ENCODE peak calls at places on chromosomes 4 and X, in six cellular contexts. One of them, this sample, is unnamed.

GRCh38 chr4:80963051-80963450 is 67.5 kb upstream of the BMP3 start:
- DNase-seq in brain microvascular endothelial cell: peak
- DNase-seq in mammary epithelial cell: peak
- DNase-seq in left lung: no peak
- DNase-seq in uterus: no peak
- DNase-seq in PC-3: peak
- DNase-seq in this sample: no peak

GRCh38 chrX:18931972-18932371 is 51.9 kb downstream of the PHKA2 start:
- DNase-seq in brain microvascular endothelial cell: peak
- DNase-seq in mammary epithelial cell: no peak
- DNase-seq in left lung: no peak
- DNase-seq in uterus: no peak
- DNase-seq in PC-3: peak
- DNase-seq in this sample: no peak

GRCh38 chr4:145679520-145679919 is 426 bp upstream of the C4orf51 start:
- DNase-seq in brain microvascular endothelial cell: peak
- DNase-seq in mammary epithelial cell: peak
- DNase-seq in left lung: peak
- DNase-seq in uterus: no peak
- DNase-seq in PC-3: peak
- DNase-seq in this sample: no peak

GRCh38 chrX:106731590-106731989 is 5.1 kb downstream of the RNF128 start:
- DNase-seq in brain microvascular endothelial cell: no peak
- DNase-seq in mammary epithelial cell: no peak
- DNase-seq in left lung: no peak
- DNase-seq in uterus: no peak
- DNase-seq in PC-3: no peak
- DNase-seq in this sample: no peak

GRCh38 chr4:55367084-55367722 is 21.2 kb downstream of the SRD5A3 start:
- DNase-seq in brain microvascular endothelial cell: peak
- DNase-seq in mammary epithelial cell: no peak
- DNase-seq in left lung: no peak
- DNase-seq in uterus: no peak
- DNase-seq in PC-3: no peak
- DNase-seq in this sample: no peak

GRCh38 chrX:9706426-9706825 is 59.2 kb downstream of the GPR143 start:
- DNase-seq in brain microvascular endothelial cell: no peak
- DNase-seq in mammary epithelial cell: no peak
- DNase-seq in left lung: no peak
- DNase-seq in uterus: no peak
- DNase-seq in PC-3: no peak
- DNase-seq in this sample: no peak

GRCh38 chr4:133584714-133585113 is 435.6 kb downstream of the PCDH10 start:
- DNase-seq in brain microvascular endothelial cell: no peak
- DNase-seq in mammary epithelial cell: no peak
- DNase-seq in left lung: no peak
- DNase-seq in uterus: no peak
- DNase-seq in PC-3: peak
- DNase-seq in this sample: no peak

GRCh38 chr4:167885071-167885470 is 207.3 kb upstream of the ANXA10 start:
- DNase-seq in brain microvascular endothelial cell: no peak
- DNase-seq in mammary epithelial cell: no peak
- DNase-seq in left lung: no peak
- DNase-seq in uterus: no peak
- DNase-seq in PC-3: no peak
- DNase-seq in this sample: no peak

GRCh38 chr4:101287332-101287731 is 60.0 kb downstream of the PPP3CA start:
- DNase-seq in brain microvascular endothelial cell: no peak
- DNase-seq in mammary epithelial cell: no peak
- DNase-seq in left lung: no peak
- DNase-seq in uterus: no peak
- DNase-seq in PC-3: no peak
- DNase-seq in this sample: no peak

GRCh38 chr4:101284546-101284945 is 62.8 kb downstream of the PPP3CA start:
- DNase-seq in brain microvascular endothelial cell: no peak
- DNase-seq in mammary epithelial cell: no peak
- DNase-seq in left lung: no peak
- DNase-seq in uterus: no peak
- DNase-seq in PC-3: peak
- DNase-seq in this sample: no peak

GRCh38 chr4:101288365-101289145 is 58.8 kb downstream of the PPP3CA start:
- DNase-seq in brain microvascular endothelial cell: no peak
- DNase-seq in mammary epithelial cell: no peak
- DNase-seq in left lung: no peak
- DNase-seq in uterus: no peak
- DNase-seq in PC-3: no peak
- DNase-seq in this sample: no peak

GRCh38 chr4:101285985-101286384 is 61.3 kb downstream of the PPP3CA start:
- DNase-seq in brain microvascular endothelial cell: no peak
- DNase-seq in mammary epithelial cell: no peak
- DNase-seq in left lung: no peak
- DNase-seq in uterus: no peak
- DNase-seq in PC-3: no peak
- DNase-seq in this sample: no peak

DNA sequence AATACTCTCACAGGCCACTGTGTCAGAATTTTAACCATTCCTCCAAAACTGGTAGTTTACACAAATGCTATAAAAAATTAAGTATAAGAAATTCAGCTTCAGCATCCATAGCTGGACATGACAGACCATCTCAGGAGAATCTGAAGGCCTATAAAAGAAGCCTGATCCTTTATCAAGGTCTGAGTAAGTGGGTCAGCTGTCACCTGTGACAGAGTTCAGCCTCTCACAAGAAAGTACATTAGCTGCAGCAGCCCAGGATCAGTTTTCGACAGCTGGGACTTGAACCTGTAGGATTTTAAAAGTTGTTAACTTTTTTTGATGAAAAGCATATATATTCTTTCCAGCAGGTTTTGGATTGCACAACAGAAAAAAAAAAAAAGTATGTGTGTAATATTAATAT is 60.7 kb downstream of the PPP3CA start:
- DNase-seq in brain microvascular endothelial cell: no peak
- DNase-seq in mammary epithelial cell: no peak
- DNase-seq in left lung: no peak
- DNase-seq in uterus: no peak
- DNase-seq in PC-3: no peak
- DNase-seq in this sample: no peak
- H3K27ac ChIP-seq in brain microvascular endothelial cell: no peak
- H3K27ac ChIP-seq in mammary epithelial cell: no peak
- H3K27ac ChIP-seq in left lung: no peak
- H3K27ac ChIP-seq in uterus: no peak
- H3K27ac ChIP-seq in PC-3: no peak
- H3K27ac ChIP-seq in this sample: no peak

DNA sequence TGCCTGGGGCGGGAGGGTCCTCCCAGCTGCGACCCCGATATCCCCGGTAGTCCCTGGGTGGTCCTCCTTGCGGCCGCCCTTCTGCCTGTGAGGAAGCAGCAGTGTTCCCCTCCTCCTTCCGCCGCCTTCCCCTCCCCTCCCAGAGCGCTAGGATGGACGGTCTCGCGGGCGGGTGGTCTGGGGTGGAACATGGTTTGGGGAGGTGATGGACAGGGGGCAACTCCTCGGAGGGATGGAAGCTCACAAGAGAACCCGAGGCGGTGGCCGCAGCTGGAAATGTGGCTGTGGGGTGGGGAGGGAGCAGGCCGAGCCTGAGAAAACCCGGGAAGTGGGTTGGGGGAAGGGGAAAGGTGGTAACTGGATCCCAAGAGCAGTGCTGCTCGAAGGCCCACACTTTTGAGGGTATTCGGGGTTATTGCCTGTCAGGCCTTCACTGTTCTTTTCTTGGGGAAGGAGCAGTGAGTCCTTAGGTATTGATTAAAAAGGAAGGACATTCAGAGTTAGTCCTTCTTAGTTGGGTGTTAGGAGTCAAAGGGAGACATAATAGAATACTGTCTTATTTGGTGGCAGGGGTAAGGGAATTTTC is 581 bp downstream of the UBE2K start:
- DNase-seq in brain microvascular endothelial cell: no peak
- DNase-seq in mammary epithelial cell: peak
- DNase-seq in left lung: peak
- DNase-seq in uterus: peak
- DNase-seq in PC-3: peak
- DNase-seq in this sample: peak
- TF ChIP-seq CTCF in brain microvascular endothelial cell: peak
- TF ChIP-seq CTCF in mammary epithelial cell: no peak
- TF ChIP-seq CTCF in left lung: no peak
- TF ChIP-seq CTCF in uterus: no peak
- TF ChIP-seq CTCF in PC-3: no peak
- TF ChIP-seq CTCF in this sample: no peak

DNA sequence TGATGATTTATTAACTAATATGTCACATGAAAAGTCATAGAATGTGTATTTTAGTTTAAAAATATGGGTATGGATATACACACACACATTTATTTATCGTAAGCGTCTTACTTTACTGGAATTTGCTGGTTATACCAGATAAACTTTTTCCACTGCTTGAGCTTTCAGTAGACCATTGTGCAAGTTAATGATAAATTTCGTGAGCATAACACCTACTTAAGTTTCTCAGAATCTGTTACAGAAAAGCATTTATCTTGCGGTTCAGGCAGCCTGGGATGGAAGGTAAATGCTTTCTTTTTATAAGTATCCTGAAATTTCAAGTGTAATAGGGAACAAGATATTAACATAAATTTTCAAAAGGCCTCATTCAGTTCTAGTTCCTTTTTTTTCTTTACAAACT is 27.6 kb downstream of the ATP7A start:
- DNase-seq in brain microvascular endothelial cell: no peak
- DNase-seq in mammary epithelial cell: no peak
- DNase-seq in left lung: no peak
- DNase-seq in uterus: no peak
- DNase-seq in PC-3: no peak
- DNase-seq in this sample: no peak
- H3K27ac ChIP-seq in brain microvascular endothelial cell: no peak
- H3K27ac ChIP-seq in mammary epithelial cell: no peak
- H3K27ac ChIP-seq in left lung: no peak
- H3K27ac ChIP-seq in uterus: no peak
- H3K27ac ChIP-seq in PC-3: no peak
- H3K27ac ChIP-seq in this sample: no peak

GRCh38 chr4:156774422-156774821 is 197.2 kb downstream of the PDGFC start:
- DNase-seq in brain microvascular endothelial cell: peak
- DNase-seq in mammary epithelial cell: peak
- DNase-seq in left lung: no peak
- DNase-seq in uterus: peak
- DNase-seq in PC-3: peak
- DNase-seq in this sample: no peak

GRCh38 chr4:156773648-156774357 is 197.8 kb downstream of the PDGFC start:
- DNase-seq in brain microvascular endothelial cell: peak
- DNase-seq in mammary epithelial cell: peak
- DNase-seq in left lung: no peak
- DNase-seq in uterus: no peak
- DNase-seq in PC-3: peak
- DNase-seq in this sample: no peak

GRCh38 chr4:156778093-156778492 is 193.5 kb downstream of the PDGFC start:
- DNase-seq in brain microvascular endothelial cell: no peak
- DNase-seq in mammary epithelial cell: peak
- DNase-seq in left lung: no peak
- DNase-seq in uterus: no peak
- DNase-seq in PC-3: peak
- DNase-seq in this sample: no peak

GRCh38 chr4:156778606-156779005 is 193.0 kb downstream of the PDGFC start:
- DNase-seq in brain microvascular endothelial cell: no peak
- DNase-seq in mammary epithelial cell: peak
- DNase-seq in left lung: no peak
- DNase-seq in uterus: no peak
- DNase-seq in PC-3: peak
- DNase-seq in this sample: no peak

DNA sequence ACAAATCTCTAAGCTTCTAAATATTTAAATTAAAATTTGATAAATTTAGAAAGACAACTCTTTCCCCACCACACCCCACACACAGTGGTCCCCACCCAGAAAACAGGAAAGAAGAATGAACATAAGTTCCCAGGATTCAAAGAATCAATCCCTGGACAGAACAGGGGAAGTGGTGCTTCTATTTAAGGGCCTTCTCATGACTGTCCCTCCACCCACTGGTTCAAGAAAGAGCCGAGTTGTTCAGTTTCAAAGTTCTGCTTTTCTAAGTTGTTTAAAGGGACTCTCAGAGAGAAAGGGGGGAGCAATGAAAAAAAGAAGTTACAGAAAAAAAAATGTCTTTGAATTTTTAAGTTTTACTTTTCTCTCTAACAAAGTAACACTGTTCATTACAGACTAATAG is 195.8 kb downstream of the PDGFC start:
- DNase-seq in brain microvascular endothelial cell: no peak
- DNase-seq in mammary epithelial cell: no peak
- DNase-seq in left lung: no peak
- DNase-seq in uterus: no peak
- DNase-seq in PC-3: no peak
- DNase-seq in this sample: no peak
- TF ChIP-seq CTCF in brain microvascular endothelial cell: no peak
- TF ChIP-seq CTCF in mammary epithelial cell: no peak
- TF ChIP-seq CTCF in left lung: no peak
- TF ChIP-seq CTCF in uterus: no peak
- TF ChIP-seq CTCF in PC-3: no peak
- TF ChIP-seq CTCF in this sample: no peak

DNA sequence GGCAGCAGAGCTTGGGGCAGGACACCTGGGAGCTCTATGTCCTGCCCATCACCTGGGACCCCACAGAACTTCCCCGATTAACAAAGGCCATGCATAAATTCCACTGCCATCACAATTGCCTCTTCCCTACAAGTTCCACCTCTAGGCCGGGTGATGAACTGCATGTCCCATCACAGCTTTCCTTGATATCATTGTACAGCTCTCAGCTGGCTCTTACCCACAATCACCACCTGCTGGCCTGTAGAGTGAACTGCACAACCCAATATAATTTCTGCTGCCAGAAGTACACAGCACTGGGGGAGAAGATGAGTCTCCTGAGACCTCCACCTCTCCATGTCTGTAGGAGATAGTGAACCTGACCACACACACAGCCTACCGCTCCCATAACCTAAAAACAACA is 285.0 kb upstream of the AADAT start:
- DNase-seq in brain microvascular endothelial cell: peak
- DNase-seq in mammary epithelial cell: peak
- DNase-seq in left lung: no peak
- DNase-seq in uterus: no peak
- DNase-seq in PC-3: peak
- DNase-seq in this sample: no peak
- H3K27ac ChIP-seq in brain microvascular endothelial cell: no peak
- H3K27ac ChIP-seq in mammary epithelial cell: no peak
- H3K27ac ChIP-seq in left lung: no peak
- H3K27ac ChIP-seq in uterus: no peak
- H3K27ac ChIP-seq in PC-3: no peak
- H3K27ac ChIP-seq in this sample: no peak

GRCh38 chr4:103075894-103076776 is at the start of gene SLC9B2:
- DNase-seq in brain microvascular endothelial cell: peak
- DNase-seq in mammary epithelial cell: peak
- DNase-seq in left lung: peak
- DNase-seq in uterus: peak
- DNase-seq in PC-3: peak
- DNase-seq in this sample: peak
- TF ChIP-seq CTCF in brain microvascular endothelial cell: no peak
- TF ChIP-seq CTCF in mammary epithelial cell: no peak
- TF ChIP-seq CTCF in left lung: no peak
- TF ChIP-seq CTCF in uterus: no peak
- TF ChIP-seq CTCF in PC-3: no peak
- TF ChIP-seq CTCF in this sample: no peak

This sample was measured in CD8-positive, alpha-beta T cell.